ENCODE peak calls at places on chromosomes 11 and 22, in nine cellular contexts. E is ovary, G is fibroblast of villous mesenchyme, H is RWPE1, F is brain microvascular endothelial cell, D is foreskin fibroblast, X is tibial artery, V is tibial nerve, Y is IMR-90. Z is an unnamed sample.

GRCh38 chr22:26380072-26380471 is 49.0 kb upstream of the ASPHD2 start:
- DNase-seq in X (no peak), E (no peak), D (no peak), H (no peak), F (no peak), V (no peak), G (no peak), Y (no peak), Z (no peak)

GRCh38 chr11:125074511-125075241 is 11.6 kb downstream of the SLC37A2 start:
- DNase-seq in F (no peak), D (no peak), E (no peak), V (no peak), X (no peak), Y (no peak), H (no peak), G (no peak), Z (no peak)

GRCh38 chr11:117678651-117679407 is 118.2 kb downstream of the DSCAML1 start:
- DNase-seq in X (no peak), D (no peak), G (no peak), H (no peak), Y (no peak), V (no peak), F (no peak), E (no peak), Z (no peak)

GRCh38 chr11:108963118-108963517 is 298.2 kb downstream of the DDX10 start:
- DNase-seq in G (no peak), D (no peak), H (no peak), Y (no peak), X (no peak), E (no peak), F (no peak), V (no peak), Z (no peak)

GRCh38 chr11:66904561-66904960 is 47.7 kb downstream of the LRFN4 start:
- DNase-seq in F (peak), X (no peak), E (no peak), G (no peak), V (no peak), Y (no peak), H (no peak), D (no peak), Z (no peak)

GRCh38 chr11:65320386-65321075 is 5.9 kb downstream of the CDC42EP2 start:
- DNase-seq in H (no peak), G (no peak), V (no peak), E (no peak), F (no peak), Y (no peak), D (no peak), X (no peak), Z (no peak)

GRCh38 chr22:31161386-31161785 is 1.4 kb downstream of the RNF185 start:
- DNase-seq in X (no peak), F (no peak), H (no peak), D (no peak), V (no peak), E (no peak), G (no peak), Y (no peak), Z (no peak)

GRCh38 chr11:93329936-93330445 is 551 bp upstream of the DEUP1 start:
- DNase-seq in Y (no peak), F (no peak), D (no peak), G (no peak), X (no peak), E (no peak), H (peak), V (no peak), Z (no peak)

GRCh38 chr11:60069471-60069870 is 13.0 kb downstream of the MS4A3 start:
- DNase-seq in X (no peak), V (no peak), G (no peak), F (no peak), H (no peak), Y (no peak), D (no peak), E (no peak), Z (no peak)

GRCh38 chr11:120709808-120710207 is 198.3 kb downstream of the GRIK4 start:
- DNase-seq in G (no peak), E (no peak), Y (no peak), H (no peak), D (no peak), F (no peak), V (no peak), X (no peak), Z (no peak)

GRCh38 chr11:844693-845644 is 2.3 kb downstream of the TSPAN4 start:
- DNase-seq in F (no peak), E (peak), X (peak), G (peak), Y (peak), V (peak), H (peak), D (peak), Z (peak)

GRCh38 chr22:30694171-30694637 is 470 bp upstream of the OSBP2 start:
- DNase-seq in Y (peak), H (peak), E (peak), V (peak), X (peak), D (no peak), G (no peak), F (no peak), Z (no peak)

GRCh38 chr11:17298302-17298701 is 21.8 kb downstream of the NUCB2 start:
- DNase-seq in D (no peak), X (no peak), Y (peak), V (no peak), F (no peak), G (no peak), E (no peak), H (no peak), Z (no peak)

GRCh38 chr11:110297082-110297725 is 790 bp upstream of the RDX start:
- DNase-seq in Y (peak), V (no peak), F (peak), H (no peak), X (no peak), E (no peak), G (no peak), D (no peak), Z (no peak)

GRCh38 chr11:108958446-108959123 is 293.7 kb downstream of the DDX10 start:
- DNase-seq in G (peak), D (peak), V (no peak), X (no peak), Y (peak), F (peak), E (no peak), H (peak), Z (no peak)

GRCh38 chr11:117640041-117640440 is 157.0 kb downstream of the DSCAML1 start:
- DNase-seq in F (no peak), H (no peak), Y (no peak), D (no peak), E (no peak), G (no peak), X (no peak), V (no peak), Z (no peak)

GRCh38 chr22:17627961-17628303 is 617 bp downstream of the ATP6V1E1 start:
- DNase-seq in F (no peak), X (no peak), H (no peak), D (no peak), E (peak), V (no peak), G (no peak), Y (no peak), Z (no peak)

GRCh38 chr22:19931514-19931913 is 10.1 kb upstream of the COMT start:
- DNase-seq in V (no peak), G (no peak), X (no peak), H (no peak), F (no peak), E (no peak), D (no peak), Y (no peak), Z (no peak)

GRCh38 chr22:39990688-39991087 is 4.1 kb upstream of the FAM83F start:
- DNase-seq in Y (no peak), H (no peak), E (no peak), D (no peak), X (no peak), F (no peak), V (no peak), G (no peak), Z (no peak)

GRCh38 chr22:26835929-26836528 is 178.6 kb downstream of the MIAT start:
- DNase-seq in F (peak), V (peak), H (peak), X (no peak), G (peak), D (peak), Y (peak), E (peak), Z (no peak)

GRCh38 chr22:42892571-42893316 is 35.7 kb upstream of the ARFGAP3 start:
- DNase-seq in F (no peak), V (no peak), G (no peak), D (no peak), E (no peak), Y (no peak), X (no peak), H (no peak), Z (no peak)

GRCh38 chr22:39690901-39691620 is 120.5 kb downstream of the CACNA1I start:
- DNase-seq in F (no peak), G (no peak), X (no peak), V (no peak), E (no peak), H (no peak), D (no peak), Y (no peak), Z (no peak)

GRCh38 chr11:3925513-3925912 is 70.0 kb downstream of the STIM1 start:
- DNase-seq in H (no peak), F (no peak), G (no peak), X (no peak), Y (no peak), E (no peak), V (no peak), D (no peak), Z (no peak)

GRCh38 chr11:126332221-126332711 is 23.2 kb upstream of the ST3GAL4 start:
- DNase-seq in H (peak), X (peak), V (peak), E (peak), Y (peak), G (peak), F (peak), D (peak), Z (no peak)

GRCh38 chr11:2518112-2518982 is 73.5 kb downstream of the KCNQ1 start:
- DNase-seq in F (no peak), E (peak), H (no peak), G (no peak), Y (no peak), V (no peak), X (peak), D (no peak), Z (no peak)

GRCh38 chr11:95514386-95515145 is 275.0 kb downstream of the FAM76B start:
- DNase-seq in Y (no peak), F (no peak), G (no peak), H (no peak), E (no peak), V (no peak), X (no peak), D (no peak), Z (no peak)

GRCh38 chr11:64356498-64357411 is 2.2 kb upstream of the RPS6KA4 start:
- DNase-seq in F (no peak), Y (no peak), G (peak), X (no peak), H (no peak), D (no peak), E (no peak), V (no peak), Z (no peak)

GRCh38 chr11:62399868-62400245 is 19.0 kb upstream of the SCGB1A1 start:
- DNase-seq in F (no peak), D (no peak), E (peak), H (no peak), G (no peak), Y (no peak), V (no peak), X (no peak), Z (no peak)
- TF ChIP-seq CTCF in F (no peak), D (no peak), E (no peak), H (no peak), G (no peak), Y (no peak), V (no peak), X (no peak), Z (no peak)

GRCh38 chr11:128948583-128948982 is 5.9 kb upstream of the TP53AIP1 start:
- DNase-seq in E (no peak), V (no peak), D (no peak), H (peak), F (no peak), X (no peak), G (peak), Y (no peak), Z (no peak)
- TF ChIP-seq CTCF in E (no peak), V (no peak), D (no peak), H (no peak), F (peak), X (no peak), G (peak), Y (peak), Z (no peak)

GRCh38 chr11:123487157-123487744 is 57.2 kb downstream of the GRAMD1B start:
- DNase-seq in X (no peak), F (no peak), G (no peak), E (no peak), Y (no peak), D (no peak), V (no peak), H (no peak), Z (no peak)

GRCh38 chr11:123494195-123495050 is 64.4 kb downstream of the GRAMD1B start:
- DNase-seq in E (no peak), H (no peak), D (no peak), F (peak), V (no peak), X (no peak), Y (peak), G (no peak), Z (no peak)

GRCh38 chr11:123493393-123494063 is 63.5 kb downstream of the GRAMD1B start:
- DNase-seq in G (no peak), X (no peak), H (no peak), D (no peak), Y (no peak), E (no peak), F (no peak), V (no peak), Z (no peak)

GRCh38 chr11:123491241-123491640 is 61.2 kb downstream of the GRAMD1B start:
- DNase-seq in F (no peak), H (no peak), V (no peak), E (no peak), G (no peak), Y (no peak), D (no peak), X (no peak), Z (no peak)

DNA sequence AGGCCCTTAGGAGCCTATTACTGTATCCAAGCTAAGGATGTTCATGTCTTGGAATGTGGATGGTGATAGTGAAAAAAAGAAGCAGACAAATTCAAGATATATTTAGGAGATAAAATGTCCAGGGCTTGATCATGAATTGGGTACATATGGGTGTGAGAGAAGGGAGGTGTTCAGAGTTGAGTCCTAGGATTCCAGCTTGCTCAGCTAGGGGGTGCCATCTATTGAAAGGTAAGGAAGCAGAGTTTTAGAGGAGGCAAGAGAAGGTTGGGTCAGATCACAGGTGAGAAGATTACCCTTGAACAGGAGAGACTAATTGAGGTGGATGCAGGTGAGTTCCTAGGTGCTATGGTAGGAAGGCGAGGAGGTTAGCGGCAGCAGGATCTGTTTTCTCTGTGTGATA is 60.5 kb downstream of the GRAMD1B start:
- DNase-seq in F (no peak), E (no peak), D (no peak), G (no peak), V (no peak), Y (no peak), X (no peak), H (no peak), Z (no peak)
- TF ChIP-seq CTCF in F (peak), E (no peak), D (no peak), G (no peak), V (no peak), Y (no peak), X (no peak), H (no peak), Z (no peak)

GRCh38 chr11:68076371-68077042 is 37.7 kb downstream of the TCIRG1 start:
- DNase-seq in G (peak), H (no peak), X (no peak), Y (no peak), D (no peak), F (no peak), E (no peak), V (no peak), Z (no peak)
- TF ChIP-seq CTCF in G (peak), H (no peak), X (no peak), Y (peak), D (peak), F (peak), E (no peak), V (no peak), Z (no peak)

Z was measured in AG09319.